ENCODE peak calls at places on chromosomes 11 and 22, in five cellular contexts. F is heart left ventricle, S is epithelial cell of prostate, K is neuronal stem cell, X is mesenchymal stem cell. C is an unnamed sample.

GRCh38 chr11:34929794-34930763 is 13.7 kb downstream of the PDHX start:
- DNase-seq in F (no peak), S (no peak), K (no peak), X (no peak), C (no peak)

GRCh38 chr11:8354622-8355417 is 91.1 kb upstream of the LMO1 start:
- DNase-seq in F (no peak), S (no peak), K (peak; percentile 45), X (no peak), C (no peak)

GRCh38 chr11:121634889-121635288 is 182.1 kb upstream of the SORL1-AS1 start:
- DNase-seq in F (no peak), S (no peak), K (no peak), X (peak; percentile 76), C (no peak)

GRCh38 chr22:38129856-38130255 is 19.4 kb upstream of the BAIAP2L2 start:
- DNase-seq in F (no peak), S (no peak), K (no peak), X (no peak), C (no peak)

GRCh38 chr11:86795962-86796361 is 4.4 kb upstream of the PRSS23 start:
- DNase-seq in F (no peak), S (no peak), K (no peak), X (no peak), C (no peak)

GRCh38 chr22:38949889-38950405 is 7.5 kb upstream of the APOBEC3A start:
- DNase-seq in F (no peak), S (no peak), K (no peak), X (no peak), C (no peak)

GRCh38 chr11:10413268-10413667 is 41.8 kb upstream of the AMPD3 start:
- DNase-seq in F (peak; percentile 52), S (no peak), K (no peak), X (peak; percentile 29), C (no peak)

GRCh38 chr22:37295213-37295886 is 13.0 kb downstream of the CYTH4 start:
- DNase-seq in F (no peak), S (no peak), K (no peak), X (no peak), C (no peak)

GRCh38 chr22:28750471-28750881 is 8.6 kb downstream of the HSCB start:
- DNase-seq in F (no peak), S (no peak), K (no peak), X (no peak), C (no peak)

GRCh38 chr11:11735586-11735985 is 106.2 kb upstream of the USP47 start:
- DNase-seq in F (no peak), S (no peak), K (no peak), X (no peak), C (no peak)

GRCh38 chr11:58685973-58686720 is 45.6 kb downstream of the GLYAT start:
- DNase-seq in F (no peak), S (no peak), K (no peak), X (no peak), C (no peak)

GRCh38 chr11:131511794-131512193 is 141.4 kb downstream of the NTM start:
- DNase-seq in F (peak; percentile 49), S (no peak), K (peak; percentile 17), X (no peak), C (no peak)

GRCh38 chr11:79546366-79546765 is 105.5 kb upstream of the TENM4 start:
- DNase-seq in F (no peak), S (peak; percentile 31), K (no peak), X (no peak), C (no peak)

GRCh38 chr22:35510481-35510934 is 30.1 kb upstream of the RASD2 start:
- DNase-seq in F (no peak), S (no peak), K (no peak), X (peak; percentile 44), C (no peak)

GRCh38 chr11:86140334-86140733 is 71.5 kb upstream of the PICALM start:
- DNase-seq in F (no peak), S (no peak), K (no peak), X (no peak), C (no peak)

GRCh38 chr11:35330924-35331323 is 88.4 kb downstream of the SLC1A2 start:
- DNase-seq in F (no peak), S (no peak), K (no peak), X (no peak), C (no peak)

GRCh38 chr22:28139993-28140392 is 220.9 kb upstream of the PITPNB start:
- DNase-seq in F (no peak), S (peak; percentile 64), K (no peak), X (peak; percentile 85), C (no peak)

GRCh38 chr22:47187558-47187957 is 425.1 kb downstream of the TBC1D22A start:
- DNase-seq in F (peak; percentile 1), S (no peak), K (no peak), X (no peak), C (no peak)

GRCh38 chr11:10005955-10006525 is 288.0 kb downstream of the SBF2 start:
- DNase-seq in F (no peak), S (no peak), K (no peak), X (no peak), C (no peak)

GRCh38 chr11:1085440-1086170 is 10.9 kb downstream of the MUC2 start:
- DNase-seq in F (peak; percentile 9), S (no peak), K (no peak), X (no peak), C (no peak)

GRCh38 chr11:73652046-73652730 is 5.8 kb downstream of the PLEKHB1 start:
- DNase-seq in F (no peak), S (no peak), K (peak; percentile 84), X (no peak), C (peak; percentile 70)

GRCh38 chr11:1083621-1084551 is 9.2 kb downstream of the MUC2 start:
- DNase-seq in F (peak; percentile 5), S (no peak), K (no peak), X (no peak), C (no peak)

GRCh38 chr11:92224394-92225205 is at the start of gene FAT3:
- DNase-seq in F (no peak), S (no peak), K (peak; percentile 81), X (peak; percentile 52), C (peak; percentile 27)

GRCh38 chr11:66336234-66337102 is at the start of gene RIN1:
- DNase-seq in F (peak; percentile 59), S (peak; percentile 90), K (no peak), X (peak; percentile 100), C (peak; percentile 62)

GRCh38 chr22:43289551-43289963 is 53.6 kb downstream of the SCUBE1 start:
- DNase-seq in F (peak; percentile 44), S (no peak), K (no peak), X (peak; percentile 27), C (no peak)

GRCh38 chr11:86091566-86091965 is 22.7 kb upstream of the PICALM start:
- DNase-seq in F (no peak), S (peak; percentile 56), K (no peak), X (peak; percentile 62), C (no peak)

GRCh38 chr11:113475160-113475761 is at the start of gene DRD2:
- DNase-seq in F (no peak), S (no peak), K (peak; percentile 27), X (no peak), C (peak; percentile 33)

GRCh38 chr22:24878969-24879368 is 67.5 kb downstream of the LHFPL7 start:
- DNase-seq in F (no peak), S (no peak), K (no peak), X (no peak), C (no peak)

GRCh38 chr11:2869561-2870427 is 15.8 kb downstream of the CDKN1C start:
- DNase-seq in F (no peak), S (no peak), K (no peak), X (no peak), C (peak; percentile 22)

GRCh38 chr11:116400081-116400480 is 372.7 kb downstream of the BUD13 start:
- DNase-seq in F (no peak), S (no peak), K (no peak), X (no peak), C (no peak)

GRCh38 chr11:26780686-26781085 is 58.8 kb upstream of the SLC5A12 start:
- DNase-seq in F (no peak), S (no peak), K (no peak), X (peak; percentile 16), C (no peak)

GRCh38 chr11:60699282-60699681 is at the start of gene MS4A8:
- DNase-seq in F (no peak), S (no peak), K (no peak), X (no peak), C (no peak)

GRCh38 chr22:32661737-32662586 is 139.5 kb upstream of the TIMP3 start:
- DNase-seq in F (no peak), S (no peak), K (no peak), X (peak; percentile 48), C (no peak)

GRCh38 chr11:76152741-76153608 is 53.3 kb downstream of the WNT11 start:
- DNase-seq in F (no peak), S (no peak), K (no peak), X (no peak), C (no peak)

GRCh38 chr11:65553301-65554001 is 4.7 kb downstream of the LTBP3 start:
- DNase-seq in F (no peak), S (no peak), K (no peak), X (no peak), C (no peak)

GRCh38 chr22:22024440-22024839 is 41.9 kb upstream of the TOP3B start:
- DNase-seq in F (no peak), S (no peak), K (no peak), X (no peak), C (no peak)
- H3K27ac ChIP-seq in F (no peak overlapping the region), S (no peak overlapping the region), K (no peak overlapping the region), X (no peak overlapping the region), C (no peak overlapping the region)

DNA sequence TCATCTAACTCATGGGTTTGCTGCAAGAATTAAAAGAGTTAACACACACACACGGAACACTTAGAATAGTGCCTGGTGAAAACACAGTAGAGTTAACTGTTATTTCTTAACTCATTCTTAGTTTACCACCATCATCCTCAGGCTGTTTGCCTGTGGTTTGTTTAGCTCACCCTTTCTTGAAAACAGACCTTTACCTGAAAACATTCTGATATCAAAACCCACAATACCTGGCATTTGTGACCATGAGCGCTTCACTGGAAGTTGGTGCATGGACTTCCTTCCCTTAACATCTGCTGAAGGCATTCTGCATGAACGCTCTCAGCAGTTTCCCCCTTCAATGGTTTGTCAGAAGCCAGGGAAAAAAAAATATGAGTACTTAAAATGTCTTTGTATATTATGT is 256.0 kb downstream of the ETS1 start:
- DNase-seq in F (no peak), S (no peak), K (no peak), X (no peak), C (no peak)
- H3K27ac ChIP-seq in F (peak overlapping the region; percentile 85), S (no peak overlapping the region), K (no peak overlapping the region), X (no peak overlapping the region), C (no peak overlapping the region)

GRCh38 chr11:29120329-29120695 is 896.5 kb downstream of the KCNA4 start:
- DNase-seq in F (no peak), S (no peak), K (no peak), X (no peak), C (no peak)
- H3K27ac ChIP-seq in F (no peak overlapping the region), S (peak overlapping the region; percentile 60), K (no peak overlapping the region), X (peak overlapping the region; percentile 69), C (no peak overlapping the region)

GRCh38 chr11:70106757-70107156 is 28.6 kb downstream of the ANO1 start:
- DNase-seq in F (no peak), S (no peak), K (no peak), X (no peak), C (no peak)
- H3K27ac ChIP-seq in F (peak overlapping the region; percentile 31), S (no peak overlapping the region), K (no peak overlapping the region), X (no peak overlapping the region), C (no peak overlapping the region)

GRCh38 chr11:126989942-126990715 is 10.4 kb downstream of the KIRREL3 start:
- DNase-seq in F (peak; percentile 74), S (no peak), K (peak; percentile 76), X (peak; percentile 48), C (peak; percentile 70)
- H3K27ac ChIP-seq in F (no peak overlapping the region), S (no peak overlapping the region), K (no peak overlapping the region), X (peak overlapping the region; percentile 100), C (peak overlapping the region; percentile 59)

GRCh38 chr22:48653306-48653705 is 1174.4 kb downstream of the BRD1 start:
- DNase-seq in F (no peak), S (no peak), K (no peak), X (no peak), C (no peak)
- H3K27ac ChIP-seq in F (peak overlapping the region; percentile 34), S (no peak overlapping the region), K (no peak overlapping the region), X (no peak overlapping the region), C (no peak overlapping the region)